ENCODE peak calls at places on chromosomes 5 and 9, in six cellular contexts. U is foreskin fibroblast, O is retinal pigment epithelial cell, D is thoracic aorta, S is B cell, J is tibial artery. L is an unnamed sample.

GRCh38 chr5:167765341-167765740 is 526.1 kb upstream of the WWC1 start:
- DNase-seq in U (no peak), J (no peak), D (no peak), S (no peak), O (no peak), L (no peak)

GRCh38 chr9:98021306-98022040 is 35.1 kb upstream of the NANS start:
- DNase-seq in D (no peak), S (no peak), O (no peak), J (no peak), U (no peak), L (no peak)

GRCh38 chr9:132994410-132995120 is 16.1 kb downstream of the GFI1B start:
- DNase-seq in U (peak; percentile 28), D (no peak), J (no peak), S (no peak), O (peak; percentile 13), L (peak; percentile 63)

GRCh38 chr5:543755-544674 is 19.8 kb upstream of the SLC9A3 start:
- DNase-seq in U (no peak), O (no peak), D (peak; percentile 1), J (peak; percentile 57), S (peak; percentile 89), L (no peak)

GRCh38 chr9:38067611-38067891 is 1.5 kb downstream of the SHB start:
- DNase-seq in O (no peak), S (no peak), U (no peak), J (no peak), D (no peak), L (no peak)

GRCh38 chr9:115442054-115442453 is 324.1 kb upstream of the TNC start:
- DNase-seq in U (no peak), S (no peak), D (no peak), O (peak; percentile 33), J (no peak), L (no peak)

GRCh38 chr5:50751064-50751657 is 84.7 kb downstream of the PARP8 start:
- DNase-seq in J (no peak), S (peak; percentile 72), D (no peak), U (peak; percentile 1), O (no peak), L (peak; percentile 71)

GRCh38 chr5:98564836-98565235 is 208.6 kb upstream of the RGMB start:
- DNase-seq in S (no peak), J (no peak), O (no peak), U (no peak), D (no peak), L (no peak)

GRCh38 chr5:97019435-97020117 is 83.7 kb downstream of the LNPEP start:
- DNase-seq in J (no peak), D (no peak), U (peak; percentile 15), O (no peak), S (no peak), L (no peak)

GRCh38 chr5:173885481-173886010 is 2.6 kb upstream of the CPEB4 start:
- DNase-seq in O (no peak), U (no peak), D (no peak), S (peak; percentile 68), J (peak; percentile 54), L (no peak)

GRCh38 chr9:132049323-132049882 is 30.3 kb downstream of the MED27 start:
- DNase-seq in D (no peak), O (no peak), S (no peak), U (no peak), J (peak; percentile 26), L (no peak)

GRCh38 chr5:105146867-105147266 is 1584.3 kb upstream of the NUDT12 start:
- DNase-seq in J (no peak), O (no peak), D (no peak), S (no peak), U (no peak), L (peak; percentile 19)

GRCh38 chr5:119453045-119453383 is 717 bp downstream of the HSD17B4 start:
- DNase-seq in U (peak; percentile 6), O (no peak), D (no peak), S (no peak), J (peak; percentile 35), L (no peak)

GRCh38 chr5:118126159-118126558 is 862.2 kb downstream of the DTWD2 start:
- DNase-seq in S (no peak), U (no peak), O (no peak), D (no peak), J (no peak), L (peak; percentile 36)

GRCh38 chr5:83313431-83313830 is 158.1 kb upstream of the VCAN start:
- DNase-seq in S (no peak), D (no peak), J (no peak), U (no peak), O (peak; percentile 50), L (no peak)

GRCh38 chr5:126106032-126106431 is 317.2 kb upstream of the GRAMD2B start:
- DNase-seq in J (no peak), O (no peak), S (no peak), U (no peak), D (no peak), L (peak; percentile 97)

GRCh38 chr5:146052780-146053179 is 52.6 kb downstream of the PLAC8L1 start:
- DNase-seq in O (no peak), S (no peak), D (no peak), J (no peak), U (no peak), L (peak; percentile 41)

GRCh38 chr5:73365301-73365853 is 83.2 kb downstream of the FOXD1 start:
- DNase-seq in S (no peak), O (no peak), U (peak; percentile 85), J (no peak), D (no peak), L (peak; percentile 69)

GRCh38 chr5:168152660-168153059 is 138.8 kb upstream of the WWC1 start:
- DNase-seq in J (no peak), U (no peak), O (no peak), S (no peak), D (no peak), L (no peak)

GRCh38 chr9:99259231-99259918 is 37.3 kb downstream of the SEC61B start:
- DNase-seq in D (peak; percentile 11), S (no peak), O (peak; percentile 45), J (peak; percentile 78), U (peak; percentile 14), L (no peak)

GRCh38 chr5:125140855-125141254 is 394.4 kb upstream of the ZNF608 start:
- DNase-seq in J (no peak), S (no peak), O (peak; percentile 92), U (peak; percentile 74), D (no peak), L (no peak)

GRCh38 chr9:22165144-22165543 is 156.0 kb upstream of the CDKN2B start:
- DNase-seq in U (peak; percentile 60), S (no peak), D (no peak), J (no peak), O (peak; percentile 71), L (no peak)

GRCh38 chr5:54362434-54362833 is 52.1 kb upstream of the ARL15 start:
- DNase-seq in O (no peak), U (peak; percentile 50), D (no peak), J (no peak), S (no peak), L (no peak)

GRCh38 chr9:94729199-94729598 is 2.7 kb downstream of the AOPEP start:
- DNase-seq in O (no peak), D (no peak), J (no peak), S (no peak), U (no peak), L (no peak)

GRCh38 chr5:16057277-16057676 is 122.3 kb downstream of the MARCHF11 start:
- DNase-seq in J (no peak), O (peak; percentile 53), U (no peak), D (no peak), S (no peak), L (no peak)

GRCh38 chr5:36136581-36136980 is 15.1 kb downstream of the LMBRD2 start:
- DNase-seq in S (no peak), U (no peak), D (no peak), J (no peak), O (no peak), L (no peak)

GRCh38 chr5:1594336-1595106 is 70.8 kb upstream of the LPCAT1 start:
- DNase-seq in O (peak; percentile 37), U (peak; percentile 29), D (peak; percentile 3), S (peak; percentile 86), J (peak; percentile 34), L (no peak)
- TF ChIP-seq CTCF in O (peak; percentile 52), U (peak; percentile 25), D (peak; percentile 18), S (peak; percentile 57), J (no peak), L (no peak)

DNA sequence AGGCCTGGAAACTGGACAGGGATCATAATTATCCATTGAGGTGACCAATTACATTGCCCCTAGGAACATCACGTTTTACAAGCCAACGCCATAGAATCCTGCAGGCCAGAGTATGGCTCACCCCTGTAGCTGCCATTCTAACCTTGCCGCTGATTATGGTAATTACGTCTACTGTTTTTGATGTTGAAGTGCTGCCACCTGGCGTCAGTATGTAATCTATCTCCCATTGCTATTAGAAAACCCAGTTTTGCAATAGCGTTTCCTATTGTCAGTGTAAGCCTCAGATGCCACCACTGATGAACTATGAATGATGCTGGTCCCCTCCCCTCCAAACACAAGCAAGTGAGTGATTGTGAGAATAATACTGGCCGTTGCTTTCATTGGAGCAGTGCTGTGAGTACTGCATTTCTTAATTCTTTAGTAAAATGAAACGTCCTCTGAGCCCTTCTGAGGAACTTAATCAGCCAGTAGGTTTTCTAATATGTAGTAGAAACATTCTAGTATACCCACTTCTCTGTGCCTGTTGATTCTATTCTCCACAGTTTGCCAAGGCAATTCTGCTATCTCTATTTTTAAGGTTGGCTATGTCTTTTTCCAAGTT is 100.5 kb upstream of the NMUR2 start:
- DNase-seq in J (peak; percentile 55), D (no peak), O (peak; percentile 12), S (no peak), U (peak; percentile 12), L (peak; percentile 81)
- TF ChIP-seq CTCF in J (peak; percentile 36), D (peak; percentile 43), O (peak; percentile 71), S (peak; percentile 66), U (peak; percentile 50), L (peak; percentile 68)

GRCh38 chr9:120740135-120740534 is 25.9 kb upstream of the MEGF9 start:
- DNase-seq in S (no peak), U (no peak), D (no peak), O (no peak), J (no peak), L (no peak)
- TF ChIP-seq CTCF in S (no peak), U (no peak), D (no peak), O (no peak), J (no peak), L (no peak)

GRCh38 chr5:135356522-135357318 is 42.3 kb downstream of the MACROH2A1 start:
- DNase-seq in D (no peak), U (peak; percentile 73), J (peak; percentile 80), S (no peak), O (no peak), L (peak; percentile 26)

GRCh38 chr5:135359374-135360165 is 39.5 kb downstream of the MACROH2A1 start:
- DNase-seq in D (no peak), O (no peak), J (no peak), S (no peak), U (no peak), L (no peak)

GRCh38 chr5:135350536-135350935 is 48.5 kb downstream of the MACROH2A1 start:
- DNase-seq in O (no peak), U (no peak), S (no peak), D (no peak), J (no peak), L (no peak)

GRCh38 chr5:135353952-135354721 is 44.9 kb downstream of the MACROH2A1 start:
- DNase-seq in D (no peak), U (peak; percentile 82), O (no peak), S (no peak), J (no peak), L (peak; percentile 20)

DNA sequence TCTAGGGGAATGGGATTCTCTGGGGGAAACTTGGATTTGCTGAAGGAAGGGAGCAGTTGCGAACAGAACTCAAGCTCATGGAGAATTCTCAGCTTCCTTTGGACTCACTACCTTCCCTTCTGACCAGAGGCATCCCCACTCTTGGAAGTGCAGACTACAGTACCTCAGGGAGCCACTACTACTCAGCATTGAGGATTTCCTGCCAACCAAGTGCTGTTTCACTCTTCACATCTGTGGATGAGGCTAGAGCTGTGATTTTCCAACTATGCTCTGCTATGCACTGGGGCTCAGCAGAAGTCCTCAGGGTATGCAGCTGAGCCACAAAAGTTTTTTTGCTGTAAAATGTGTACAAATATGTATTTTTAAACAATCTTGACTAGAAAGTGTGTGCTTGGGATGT is 43.8 kb downstream of the MACROH2A1 start:
- DNase-seq in D (no peak), J (no peak), U (no peak), O (no peak), S (no peak), L (no peak)
- TF ChIP-seq CTCF in D (no peak), J (no peak), U (no peak), O (no peak), S (no peak), L (no peak)